ENCODE peak calls at places on chromosomes 13 and 19, in four cellular contexts. E is H9, O is ovary, I is lung. F is an unnamed sample. For H3K4me1, the result is how much of the 10 kb centered on the place peaks cover.

GRCh38 chr19:1837625-1838105 is 10.6 kb downstream of the REXO1 start:
- DNase-seq in I (no peak), E (peak), O (peak), F (no peak)

GRCh38 chr19:14116918-14117578 is 514 bp downstream of the PRKACA start:
- DNase-seq in E (no peak), O (peak), I (peak), F (peak)

GRCh38 chr13:97015661-97016350 is 21.5 kb upstream of the OXGR1 start:
- DNase-seq in E (no peak), I (no peak), O (no peak), F (no peak)

GRCh38 chr13:113748862-113749451 is 10.1 kb upstream of the TMEM255B start:
- DNase-seq in O (no peak), E (no peak), I (no peak), F (peak)

GRCh38 chr13:76948139-76948538 is at the start of gene ACOD1:
- DNase-seq in I (no peak), O (no peak), E (no peak), F (no peak)

GRCh38 chr19:43774103-43774939 is 6.5 kb downstream of the KCNN4 start:
- DNase-seq in O (peak), I (peak), E (peak), F (peak)

GRCh38 chr19:47232422-47233211 is 1.6 kb upstream of the BBC3 start:
- DNase-seq in O (no peak), I (no peak), E (no peak), F (no peak)

GRCh38 chr13:38636756-38637155 is 50.1 kb upstream of the FREM2 start:
- DNase-seq in O (no peak), E (no peak), I (peak), F (peak)

GRCh38 chr19:1672038-1672768 is 19.8 kb upstream of the TCF3 start:
- DNase-seq in E (peak), I (no peak), O (peak), F (no peak)

GRCh38 chr19:8487137-8487851 is 15.1 kb downstream of the PRAM1 start:
- DNase-seq in I (peak), O (no peak), E (no peak), F (no peak)

GRCh38 chr19:33752945-33753344 is 43.7 kb upstream of the KCTD15 start:
- DNase-seq in O (no peak), E (no peak), I (no peak), F (no peak)

GRCh38 chr13:114282143-114282685 is 813 bp downstream of the UPF3A start:
- DNase-seq in I (peak), E (peak), O (peak), F (peak)

GRCh38 chr19:2524840-2525723 is 49.2 kb downstream of the GADD45B start:
- DNase-seq in O (no peak), E (no peak), I (no peak), F (peak)

GRCh38 chr13:106028916-106029315 is 506.5 kb downstream of the EFNB2 start:
- DNase-seq in I (no peak), O (no peak), E (no peak), F (no peak)

GRCh38 chr13:35964764-35965163 is 166.4 kb downstream of the DCLK1 start:
- DNase-seq in O (no peak), E (no peak), I (no peak), F (no peak)

GRCh38 chr13:40149611-40150283 is 494.3 kb downstream of the COG6 start:
- DNase-seq in O (peak), E (no peak), I (no peak), F (no peak)

GRCh38 chr19:10643166-10643967 is 10.8 kb upstream of the ILF3 start:
- DNase-seq in O (no peak), I (no peak), E (peak), F (no peak)

GRCh38 chr19:7759156-7759555 is 3.9 kb upstream of the CLEC4M start:
- DNase-seq in O (no peak), I (no peak), E (no peak), F (no peak)

GRCh38 chr13:23279321-23279720 is 98.5 kb downstream of the SGCG start:
- DNase-seq in E (no peak), O (no peak), I (no peak), F (no peak)

GRCh38 chr13:114096811-114097503 is 35.5 kb downstream of the RASA3 start:
- DNase-seq in I (no peak), E (no peak), O (no peak), F (no peak)

GRCh38 chr19:4338441-4339350 is at the start of gene STAP2:
- DNase-seq in O (peak), E (peak), I (peak), F (peak)

GRCh38 chr19:3163230-3163886 is 15.2 kb upstream of the S1PR4 start:
- DNase-seq in E (peak), I (peak), O (peak), F (peak)

GRCh38 chr13:26473571-26474230 is 83.8 kb upstream of the WASF3 start:
- DNase-seq in I (no peak), E (no peak), O (no peak), F (no peak)

GRCh38 chr19:14614099-14614412 is 31.2 kb downstream of the CLEC17A start:
- DNase-seq in I (peak), O (no peak), E (no peak), F (no peak)

GRCh38 chr13:76725211-76725610 is 161.0 kb downstream of the KCTD12 start:
- DNase-seq in E (no peak), I (no peak), O (no peak), F (no peak)

GRCh38 chr13:50038266-50038665 is 23.0 kb downstream of the KCNRG start:
- DNase-seq in E (no peak), I (no peak), O (no peak), F (no peak)

GRCh38 chr13:29693297-29693945 is 97.9 kb upstream of the SLC7A1 start:
- DNase-seq in E (no peak), O (no peak), I (peak), F (peak)

GRCh38 chr13:75762066-75762937 is 126.2 kb downstream of the LMO7 start:
- DNase-seq in O (no peak), E (no peak), I (peak), F (no peak)

GRCh38 chr19:42497492-42498226 is 30.6 kb downstream of the CEACAM1 start:
- DNase-seq in O (no peak), E (no peak), I (no peak), F (no peak)

GRCh38 chr13:30112602-30113435 is 194.5 kb downstream of the KATNAL1 start:
- DNase-seq in I (peak), O (peak), E (peak), F (peak)

GRCh38 chr13:52838433-52839107 is 9.9 kb downstream of the PCDH8 start:
- DNase-seq in I (no peak), E (no peak), O (no peak), F (no peak)

GRCh38 chr19:15237759-15238638 is 5.8 kb upstream of the EPHX3 start:
- DNase-seq in O (no peak), I (no peak), E (no peak), F (no peak)

GRCh38 chr13:64925727-64926126 is 2304.4 kb downstream of the PCDH9 start:
- DNase-seq in I (no peak), E (no peak), O (no peak), F (no peak)

GRCh38 chr19:53795019-53795418 is 29.1 kb downstream of the NLRP12 start:
- DNase-seq in I (no peak), O (no peak), E (no peak), F (no peak)

GRCh38 chr13:25463496-25463895 is 91.7 kb downstream of the ATP8A2 start:
- DNase-seq in E (no peak), O (no peak), I (no peak), F (no peak)

GRCh38 chr13:29859971-29860370 is 9.6 kb upstream of the UBL3 start:
- DNase-seq in O (no peak), E (no peak), I (no peak), F (no peak)

GRCh38 chr19:38734426-38735256 is 9.6 kb downstream of the CAPN12 start:
- DNase-seq in E (peak), O (peak), I (no peak), F (peak)

DNA sequence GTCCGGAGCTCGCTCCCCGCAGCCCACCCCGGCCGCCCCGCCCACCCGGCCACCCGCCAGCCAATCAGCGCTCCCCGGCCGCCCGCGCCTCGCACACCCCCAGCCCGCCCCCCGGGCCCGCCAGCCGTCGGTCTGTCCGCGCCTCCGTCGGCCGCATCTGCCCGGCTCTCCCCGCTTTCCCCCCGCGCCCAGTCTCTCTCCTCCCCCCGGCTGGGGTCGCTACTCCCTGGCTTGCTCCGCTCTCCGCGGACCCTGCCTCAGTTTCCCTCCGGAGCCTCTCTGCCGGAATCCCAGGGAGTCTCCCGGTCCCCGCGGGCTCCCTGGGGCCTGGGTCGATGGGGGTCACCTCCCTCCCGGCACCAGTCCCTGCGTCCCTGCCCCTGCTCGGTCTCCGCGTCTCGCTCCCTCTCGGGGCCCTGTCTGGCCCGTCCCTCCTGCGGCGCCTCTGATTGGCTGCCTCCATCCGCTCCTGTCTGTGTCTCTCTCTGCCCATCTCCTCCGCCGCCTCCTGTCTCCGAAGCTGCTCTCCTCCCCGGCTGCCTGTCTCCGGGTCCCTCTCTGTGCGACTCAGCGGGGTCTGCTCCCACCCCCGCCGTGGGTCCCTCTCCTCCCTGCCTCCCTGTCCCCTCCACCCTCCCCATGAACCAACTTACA is 485 bp downstream of the IL11 start:
- DNase-seq in E (peak), I (no peak), O (no peak), F (no peak)
- H3K4me1 ChIP-seq in E (under half), I (under half), O (under half), F (under half)

DNA sequence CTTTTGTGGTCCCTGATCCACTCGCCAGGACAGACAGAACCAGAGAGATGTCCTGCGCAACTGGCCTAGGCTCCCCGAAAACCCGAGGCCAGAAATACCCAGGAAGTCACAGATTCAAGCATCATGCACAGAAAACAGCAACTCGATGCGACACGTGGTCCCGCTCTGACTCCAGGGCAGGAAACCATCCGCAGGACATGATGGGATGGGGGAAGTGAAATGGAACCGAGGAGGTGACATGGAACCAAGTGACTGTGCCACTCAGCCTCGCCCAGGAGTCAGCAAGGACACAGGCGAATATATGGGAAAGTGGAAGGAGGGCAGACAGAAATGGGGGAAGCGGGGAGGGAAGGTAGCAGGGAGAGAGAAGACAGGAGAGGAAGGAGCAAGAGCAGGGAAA is 1.1 kb downstream of the ZSCAN18 start:
- DNase-seq in I (no peak), O (no peak), E (no peak), F (no peak)
- H3K27ac ChIP-seq in I (no peak), O (no peak), E (no peak), F (no peak)

DNA sequence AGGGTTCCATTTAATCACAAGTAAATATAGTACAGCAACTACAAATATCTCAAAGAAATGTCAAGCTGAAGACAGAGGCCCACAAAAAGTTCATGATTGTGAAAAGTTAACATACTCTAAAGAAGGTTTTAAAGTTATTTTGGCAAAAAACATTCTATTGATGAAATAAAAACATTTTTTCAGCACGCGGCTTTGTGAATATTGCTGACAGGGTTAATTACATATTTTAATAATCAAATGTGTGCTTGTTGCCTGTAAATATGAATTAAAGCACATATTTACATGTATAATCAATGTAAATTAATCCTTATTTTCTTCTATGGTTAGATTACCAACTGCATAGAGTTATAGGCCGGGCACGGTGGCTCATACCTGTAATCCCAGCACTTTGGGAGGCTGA is 328.1 kb downstream of the MZT1 start:
- DNase-seq in I (no peak), O (no peak), E (no peak), F (no peak)
- TF ChIP-seq CTCF in I (no peak), O (no peak), E (no peak), F (no peak)

GRCh38 chr19:576768-577438 is 4.5 kb downstream of the BSG start:
- DNase-seq in I (no peak), E (no peak), O (no peak), F (no peak)
- H3K4me1 ChIP-seq in I (under half), E (under half), O (under half), F (under half)

DNA sequence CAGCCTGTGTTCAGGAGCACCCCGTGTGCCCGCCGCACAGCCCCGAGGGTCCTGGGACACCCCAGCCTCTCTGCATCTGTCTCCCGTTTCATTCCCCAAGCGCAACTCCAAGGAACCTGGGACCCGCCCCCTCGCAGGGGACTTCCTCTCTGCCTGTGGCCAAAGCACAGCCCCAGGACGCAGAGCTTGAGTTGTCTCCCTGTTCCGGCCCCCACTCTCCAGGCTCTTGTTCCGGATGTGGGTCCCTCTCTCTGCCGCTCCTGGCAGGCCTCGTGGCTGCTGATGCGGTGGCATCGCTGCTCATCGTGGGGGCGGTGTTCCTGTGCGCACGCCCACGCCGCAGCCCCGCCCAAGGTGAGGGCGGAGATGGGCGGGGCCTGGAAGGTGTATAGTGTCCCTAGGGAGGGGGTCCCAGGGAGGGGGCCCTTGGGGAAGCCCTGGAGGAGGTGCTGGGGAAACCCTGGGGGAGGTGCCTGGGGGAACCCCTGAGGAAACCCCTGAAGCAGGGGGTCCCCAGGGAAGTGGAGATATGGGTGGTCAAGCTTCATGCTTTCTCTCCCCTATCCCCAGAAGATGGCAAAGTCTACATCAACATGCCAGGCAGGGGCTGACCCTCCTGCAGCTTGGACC is 1.3 kb downstream of the HCST start:
- DNase-seq in I (peak), E (peak), O (peak), F (no peak)
- H3K27ac ChIP-seq in I (no peak), E (no peak), O (peak), F (peak)

GRCh38 chr13:101785858-101786257 is 333.4 kb downstream of the ITGBL1 start:
- DNase-seq in E (peak), O (no peak), I (no peak), F (no peak)
- TF ChIP-seq CTCF in E (peak), O (no peak), I (no peak), F (no peak)

DNA sequence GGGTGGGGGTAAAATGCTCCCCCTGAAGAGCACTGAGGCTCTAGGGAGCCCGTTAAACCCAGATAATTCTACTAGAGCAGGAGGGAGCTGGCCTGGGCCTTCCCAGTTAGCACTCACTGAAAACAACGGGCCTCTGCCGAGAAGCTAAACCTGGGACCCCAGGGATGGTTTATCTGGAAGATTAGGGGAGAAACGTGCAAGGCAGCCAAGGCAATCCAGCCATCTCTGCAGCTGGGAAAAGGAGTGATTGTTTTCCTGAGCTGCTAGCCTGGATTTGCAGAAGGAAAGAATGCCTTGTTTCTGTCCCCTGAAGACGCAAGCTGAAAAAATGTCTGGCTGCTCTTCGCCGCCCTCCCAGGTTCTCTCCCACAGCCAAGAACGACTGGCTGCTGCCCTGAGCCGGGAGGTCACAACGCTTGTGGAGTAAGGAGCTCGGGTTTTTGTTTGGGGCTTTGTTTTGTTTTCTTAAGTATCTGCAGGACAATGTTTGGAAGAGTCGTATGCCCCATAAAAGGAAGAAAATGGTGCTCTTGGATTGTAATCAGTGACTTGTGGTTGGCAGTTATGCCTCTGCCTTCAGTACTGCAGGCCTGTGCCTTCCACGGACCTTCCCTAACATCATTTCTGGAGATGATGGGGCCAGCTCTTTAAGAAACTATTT is 31.5 kb downstream of the COL4A2 start:
- DNase-seq in E (no peak), O (peak), I (no peak), F (no peak)
- H3K4me1 ChIP-seq in E (under half), O (under half), I (under half), F (under half)

GRCh38 chr19:19405919-19406877 is 723 bp downstream of the GATAD2A start:
- DNase-seq in E (peak), I (peak), O (peak), F (peak)
- H3K27ac ChIP-seq in E (no peak), I (peak), O (peak), F (peak)

GRCh38 chr19:45114116-45114515 is 21.1 kb downstream of the PPP1R37 start:
- DNase-seq in E (no peak), O (no peak), I (no peak), F (no peak)

GRCh38 chr19:45113628-45114027 is 20.6 kb downstream of the PPP1R37 start:
- DNase-seq in O (no peak), E (no peak), I (no peak), F (no peak)

GRCh38 chr19:45110811-45111210 is 17.8 kb downstream of the PPP1R37 start:
- DNase-seq in I (no peak), O (no peak), E (no peak), F (no peak)

GRCh38 chr19:45115809-45116615 is 23.0 kb downstream of the PPP1R37 start:
- DNase-seq in O (no peak), E (no peak), I (no peak), F (no peak)

GRCh38 chr19:45112111-45112827 is 19.3 kb downstream of the PPP1R37 start:
- DNase-seq in I (no peak), O (no peak), E (no peak), F (no peak)
- TF ChIP-seq CTCF in I (no peak), O (no peak), E (peak), F (no peak)

GRCh38 chr19:45646345-45646698 is 7.1 kb upstream of the EML2 start:
- DNase-seq in E (no peak), O (no peak), I (no peak), F (no peak)

GRCh38 chr19:45645631-45646344 is 6.6 kb upstream of the EML2 start:
- DNase-seq in E (peak), O (peak), I (peak), F (peak)

GRCh38 chr19:45645068-45645630 is 6.0 kb upstream of the EML2 start:
- DNase-seq in E (no peak), O (no peak), I (no peak), F (no peak)

GRCh38 chr19:45643024-45643926 is 4.1 kb upstream of the EML2 start:
- DNase-seq in I (peak), O (peak), E (peak), F (peak)

GRCh38 chr19:45643927-45644771 is 5.0 kb upstream of the EML2 start:
- DNase-seq in I (no peak), O (no peak), E (no peak), F (no peak)
- H3K4me1 ChIP-seq in I (under half), O (under half), E (under half), F (under half)